ENCODE peak calls at places on chromosomes 6 and 20, in six cellular contexts. E is endothelial cell; S is body of pancreas; O is cardiac muscle cell; U is activated CD8-positive, alpha-beta T cell treated with anti-CD3 and anti-CD28 coated beads for 36 hours; T is cardiac fibroblast. M is an unnamed sample.

GRCh38 chr6:139474145-139475108 is 100.0 kb upstream of the CITED2 start:
- DNase-seq in E (no peak), S (peak; percentile 37), O (no peak), U (no peak), T (peak; percentile 34), M (peak; percentile 30)

GRCh38 chr6:167547751-167548150 is 222.9 kb downstream of the TTLL2 start:
- DNase-seq in E (peak; percentile 27), S (no peak), O (no peak), U (no peak), T (peak; percentile 49), M (peak; percentile 21)

GRCh38 chr6:129031051-129031599 is 148.2 kb downstream of the LAMA2 start:
- DNase-seq in E (no peak), S (no peak), O (no peak), U (no peak), T (peak; percentile 77), M (no peak)

GRCh38 chr20:49557449-49557848 is 10.5 kb downstream of the PTGIS start:
- DNase-seq in E (no peak), S (no peak), O (no peak), U (no peak), T (no peak), M (no peak)

GRCh38 chr6:5121479-5121878 is 36.3 kb downstream of the PPP1R3G start:
- DNase-seq in E (no peak), S (no peak), O (no peak), U (no peak), T (no peak), M (no peak)

GRCh38 chr6:161137320-161137719 is 136.5 kb downstream of the AGPAT4 start:
- DNase-seq in E (no peak), S (no peak), O (no peak), U (no peak), T (no peak), M (no peak)

GRCh38 chr6:70507166-70507565 is 59.6 kb upstream of the SDHAF4 start:
- DNase-seq in E (no peak), S (no peak), O (no peak), U (no peak), T (no peak), M (no peak)

GRCh38 chr6:39240155-39240757 is 11.0 kb upstream of the KCNK5 start:
- DNase-seq in E (no peak), S (no peak), O (no peak), U (no peak), T (no peak), M (no peak)

GRCh38 chr6:134249412-134249758 is 68.5 kb downstream of the SGK1 start:
- DNase-seq in E (no peak), S (no peak), O (peak; percentile 2), U (no peak), T (no peak), M (no peak)

GRCh38 chr6:9295641-9296040 is 860.3 kb upstream of the SLC35B3 start:
- DNase-seq in E (no peak), S (no peak), O (no peak), U (no peak), T (no peak), M (no peak)

GRCh38 chr20:12056836-12057235 is 139.1 kb downstream of the BTBD3 start:
- DNase-seq in E (no peak), S (no peak), O (peak; percentile 42), U (no peak), T (no peak), M (peak; percentile 25)

GRCh38 chr6:14876778-14877613 is 368.9 kb upstream of the JARID2 start:
- DNase-seq in E (no peak), S (no peak), O (no peak), U (peak; percentile 54), T (peak; percentile 92), M (peak; percentile 76)

GRCh38 chr6:147067184-147067583 is 137.0 kb upstream of the STXBP5 start:
- DNase-seq in E (no peak), S (no peak), O (no peak), U (no peak), T (no peak), M (peak; percentile 11)

GRCh38 chr20:64119681-64120341 is 12.4 kb upstream of the NPBWR2 start:
- DNase-seq in E (no peak), S (peak; percentile 10), O (no peak), U (peak; percentile 15), T (no peak), M (no peak)

DNA sequence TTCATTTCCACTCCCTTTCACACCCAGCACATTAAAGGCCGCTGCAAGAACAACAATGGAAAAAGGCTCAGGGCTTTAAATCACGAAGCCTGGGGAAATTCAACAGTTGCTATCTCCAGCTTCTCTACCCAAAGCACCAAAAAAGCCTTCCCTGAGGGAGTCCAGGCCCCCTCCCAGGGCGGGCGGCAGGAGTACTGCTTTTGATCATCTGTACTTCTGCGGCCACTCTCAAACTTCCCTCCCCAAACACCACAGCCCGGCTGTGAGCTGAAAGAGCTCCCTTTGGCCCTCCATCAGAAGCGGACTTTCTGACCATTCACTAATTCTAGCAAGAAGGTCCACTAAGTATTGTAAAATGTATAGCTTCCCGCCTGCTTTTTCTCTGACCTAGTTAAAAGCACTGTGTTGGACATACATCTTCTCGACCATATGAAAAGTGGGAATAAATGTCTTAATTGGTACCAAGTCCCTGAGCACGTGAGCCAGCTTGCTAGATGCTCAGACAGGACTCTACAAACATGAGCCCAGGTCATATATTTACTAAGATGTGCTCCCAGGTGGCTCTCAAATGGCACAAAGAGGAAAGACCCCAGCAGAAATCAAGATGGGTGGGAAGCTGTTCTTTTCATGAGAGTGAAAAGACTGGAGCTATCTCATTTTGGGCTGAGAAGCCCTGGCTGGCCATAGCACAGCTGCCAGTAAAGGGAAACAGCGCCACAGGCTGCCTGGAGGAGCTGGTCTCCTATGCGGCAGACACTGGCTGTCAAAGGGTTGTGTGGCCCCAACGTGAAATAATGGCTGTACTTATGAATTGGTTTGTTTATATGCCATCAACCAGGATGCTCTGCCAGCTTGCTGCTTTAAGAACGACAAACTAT is 58.6 kb downstream of the GFOD1 start:
- DNase-seq in E (no peak), S (no peak), O (no peak), U (peak; percentile 34), T (no peak), M (no peak)
- TF ChIP-seq CTCF in E (no peak), S (no peak), O (no peak), U (peak; percentile 4), T (no peak), M (no peak)

GRCh38 chr6:35552285-35552917 is 39.7 kb upstream of the TULP1 start:
- DNase-seq in E (peak; percentile 57), S (peak; percentile 39), O (no peak), U (peak; percentile 82), T (peak; percentile 70), M (peak; percentile 74)
- TF ChIP-seq CTCF in E (peak; percentile 96), S (peak; percentile 52), O (peak; percentile 81), U (peak; percentile 94), T (peak; percentile 94), M (peak; percentile 98)

DNA sequence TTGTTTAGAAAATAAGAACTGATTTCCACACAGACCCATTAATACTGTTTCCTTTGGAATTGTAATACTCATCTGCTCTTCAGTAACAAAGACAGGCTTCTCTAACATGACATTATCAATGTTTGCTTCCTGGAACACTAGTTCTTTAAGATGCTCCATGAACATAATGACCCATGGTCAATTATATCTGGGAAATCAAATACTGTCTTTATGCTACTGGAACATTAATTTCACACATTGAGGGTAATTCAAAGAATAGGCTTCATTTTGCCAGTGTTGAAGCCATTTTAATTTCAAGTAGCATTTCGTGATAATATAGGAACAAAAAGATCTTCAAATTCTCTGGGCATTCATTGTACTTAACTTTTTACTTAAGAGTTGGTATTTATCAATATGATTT is 80.9 kb downstream of the OPN5 start:
- DNase-seq in E (no peak), S (no peak), O (no peak), U (no peak), T (no peak), M (no peak)
- TF ChIP-seq CTCF in E (no peak), S (no peak), O (no peak), U (no peak), T (no peak), M (no peak)

GRCh38 chr6:40587240-40588069 is at the start of gene LRFN2:
- DNase-seq in E (peak; percentile 93), S (peak; percentile 83), O (peak; percentile 90), U (peak; percentile 73), T (peak; percentile 59), M (peak; percentile 58)
- TF ChIP-seq CTCF in E (peak; percentile 91), S (peak; percentile 77), O (peak; percentile 61), U (peak; percentile 70), T (peak; percentile 35), M (peak; percentile 34)